ENCODE peak calls at places on chromosomes 5 and 9, in four cellular contexts. A, L, S and K are unnamed samples.
A peak's percentile ranks its signal among the peaks of the same experiment; 100 is the strongest.

GRCh38 chr5:82416506-82416905 is 138.4 kb upstream of the RPS23 start:
- DNase-seq in S (no peak), L (no peak), A (no peak), K (no peak)

GRCh38 chr9:74122229-74122628 is 374.9 kb upstream of the RORB start:
- DNase-seq in L (no peak), A (no peak), S (no peak), K (no peak)

GRCh38 chr5:132064140-132064539 is 3.7 kb downstream of the IL3 start:
- DNase-seq in A (no peak), S (no peak), L (no peak), K (no peak)

GRCh38 chr5:175796536-175797499 is 74.6 kb upstream of the CPLX2 start:
- DNase-seq in A (peak; percentile 75), L (peak; percentile 33), S (peak; percentile 66), K (peak; percentile 17)

GRCh38 chr5:10757043-10757442 is 4.0 kb downstream of the DAP start:
- DNase-seq in L (no peak), A (no peak), S (no peak), K (no peak)

GRCh38 chr9:33230756-33231691 is 8.9 kb upstream of the SPINK4 start:
- DNase-seq in S (no peak), L (no peak), A (no peak), K (no peak)

GRCh38 chr5:79878721-79879336 is 112.2 kb downstream of the MTX3 start:
- DNase-seq in L (peak; percentile 31), A (peak; percentile 33), S (peak; percentile 21), K (no peak)

GRCh38 chr9:135016876-135017275 is 70.6 kb upstream of the OLFM1 start:
- DNase-seq in A (no peak), S (no peak), L (no peak), K (no peak)

GRCh38 chr5:372911-373709 is 51.6 kb downstream of the AHRR start:
- DNase-seq in S (no peak), L (no peak), A (no peak), K (no peak)

GRCh38 chr9:9754186-9754585 is 858.6 kb downstream of the PTPRD start:
- DNase-seq in S (no peak), A (no peak), L (no peak), K (no peak)

GRCh38 chr5:93078082-93079038 is 502.7 kb downstream of the NR2F1-AS1 start:
- DNase-seq in S (peak; percentile 33), A (no peak), L (peak; percentile 99), K (peak; percentile 13)

GRCh38 chr5:160278356-160278755 is 34.0 kb downstream of the CCNJL start:
- DNase-seq in A (no peak), L (no peak), S (no peak), K (no peak)

GRCh38 chr5:88262116-88262515 is 6.5 kb downstream of the TMEM161B start:
- DNase-seq in A (no peak), L (no peak), S (no peak), K (no peak)

GRCh38 chr5:84181093-84181492 is 203.6 kb downstream of the EDIL3 start:
- DNase-seq in S (no peak), L (no peak), A (no peak), K (no peak)

GRCh38 chr5:485113-485942 is 38.9 kb downstream of the SLC9A3 start:
- DNase-seq in L (no peak), S (no peak), A (no peak), K (no peak)

GRCh38 chr9:14190240-14190639 is 123.7 kb downstream of the NFIB start:
- DNase-seq in A (no peak), L (no peak), S (no peak), K (no peak)

GRCh38 chr9:2704504-2704903 is 12.8 kb upstream of the KCNV2 start:
- DNase-seq in S (no peak), A (no peak), L (no peak), K (no peak)

GRCh38 chr5:77394064-77394716 is 97.9 kb downstream of the WDR41 start:
- DNase-seq in A (no peak), L (no peak), S (no peak), K (no peak)

GRCh38 chr9:116247791-116248343 is 94.3 kb downstream of the PAPPA start:
- DNase-seq in L (no peak), A (no peak), S (no peak), K (no peak)

GRCh38 chr5:38208782-38209378 is 49.5 kb upstream of the EGFLAM start:
- DNase-seq in A (no peak), L (peak; percentile 47), S (peak; percentile 19), K (no peak)

GRCh38 chr9:137740311-137740710 is 121.5 kb downstream of the EHMT1 start:
- DNase-seq in L (no peak), S (no peak), A (no peak), K (no peak)

GRCh38 chr5:21680661-21681060 is 1172.5 kb downstream of the CDH12 start:
- DNase-seq in L (no peak), A (no peak), S (no peak), K (no peak)

GRCh38 chr9:78261403-78262001 is 25.6 kb downstream of the CEP78 start:
- DNase-seq in S (peak; percentile 45), L (peak; percentile 8), A (no peak), K (no peak)

GRCh38 chr5:39588176-39588575 is 163.4 kb upstream of the DAB2 start:
- DNase-seq in L (no peak), S (no peak), A (no peak), K (no peak)

GRCh38 chr5:16467363-16468219 is 2.0 kb upstream of the ZNF622 start:
- DNase-seq in A (no peak), S (no peak), L (no peak), K (peak; percentile 29)

GRCh38 chr9:133149130-133150015 is 14.3 kb downstream of the GBGT1 start:
- DNase-seq in A (peak; percentile 97), S (peak; percentile 93), L (peak; percentile 89), K (peak; percentile 91)

GRCh38 chr5:116046823-116047222 is 14.6 kb downstream of the ARL14EPL start:
- DNase-seq in A (no peak), S (no peak), L (no peak), K (no peak)

GRCh38 chr5:93572101-93572772 is 8.8 kb downstream of the NR2F1-AS1 start:
- DNase-seq in S (no peak), L (no peak), A (no peak), K (no peak)

GRCh38 chr5:8013951-8014844 is 145.2 kb downstream of the MTRR start:
- DNase-seq in L (no peak), S (no peak), A (no peak), K (no peak)

GRCh38 chr5:51484326-51484725 is 101.1 kb downstream of the ISL1 start:
- DNase-seq in A (no peak), S (no peak), L (no peak), K (no peak)

GRCh38 chr5:73278693-73279092 is 105.7 kb downstream of the TMEM174 start:
- DNase-seq in S (no peak), L (no peak), A (no peak), K (no peak)

GRCh38 chr5:134878403-134878802 is 4.2 kb downstream of the TXNDC15 start:
- DNase-seq in L (no peak), S (no peak), A (no peak), K (no peak)

GRCh38 chr5:138949988-138950387 is 74.9 kb upstream of the LRRTM2 start:
- DNase-seq in A (no peak), L (no peak), S (no peak), K (no peak)

GRCh38 chr9:6302417-6302816 is 25.8 kb upstream of the TPD52L3 start:
- DNase-seq in A (no peak), L (no peak), S (no peak), K (no peak)

GRCh38 chr9:88816141-88816540 is 175.1 kb upstream of the S1PR3 start:
- DNase-seq in A (no peak), L (no peak), S (no peak), K (no peak)

GRCh38 chr5:56481147-56481997 is 248.2 kb upstream of the ANKRD55 start:
- DNase-seq in S (peak; percentile 50), A (no peak), L (no peak), K (peak; percentile 20)
- TF ChIP-seq POLR2A in S (no peak), A (no peak), L (no peak), K (no peak)

DNA sequence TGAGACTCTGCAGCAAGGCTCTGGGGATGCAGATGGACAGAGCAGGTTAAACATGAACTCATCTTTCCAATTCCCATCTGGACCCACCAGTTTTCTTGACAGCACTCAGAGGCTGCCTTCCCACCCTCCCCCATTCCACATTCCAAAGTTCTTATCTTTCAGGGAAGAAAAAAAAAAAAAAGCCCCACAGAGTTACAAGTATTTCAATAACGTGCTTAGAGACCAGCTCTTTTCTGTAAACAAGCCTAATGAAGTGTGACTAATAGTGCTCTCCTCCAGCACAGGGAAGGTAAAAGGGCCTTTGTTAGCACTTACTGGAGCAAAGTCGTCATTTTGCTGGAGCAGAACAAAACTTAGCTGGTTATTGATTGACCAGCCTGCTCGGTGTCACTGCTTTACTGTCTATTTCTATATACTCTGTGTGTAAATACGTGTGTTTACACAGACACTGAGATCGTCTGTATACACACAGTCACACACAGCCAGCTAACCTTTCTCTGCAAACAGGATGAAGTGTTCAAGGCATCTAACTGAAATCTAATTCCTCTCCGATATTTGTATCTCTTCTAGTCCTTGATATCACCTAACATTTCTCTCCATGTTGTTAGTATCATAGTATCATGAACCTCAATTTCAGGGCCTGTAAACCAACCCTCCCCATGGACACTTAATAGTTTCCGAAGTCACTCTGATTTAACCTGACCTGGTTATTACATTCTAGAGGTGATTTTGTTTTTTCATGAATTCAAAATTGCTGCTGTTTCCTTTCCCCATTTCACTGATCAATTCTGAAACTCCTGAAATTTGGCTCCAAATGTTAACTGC is 84.9 kb downstream of the ZNF608 start:
- DNase-seq in L (peak; percentile 81), A (no peak), S (peak; percentile 69), K (no peak)
- TF ChIP-seq POLR2A in L (no peak), A (no peak), S (no peak), K (no peak)

GRCh38 chr9:92293075-92293354 is 482 bp downstream of the IARS1 start:
- DNase-seq in S (no peak), A (no peak), L (no peak), K (no peak)

GRCh38 chr9:92294297-92294676 is 790 bp upstream of the IARS1 start:
- DNase-seq in S (no peak), A (no peak), L (no peak), K (peak; percentile 13)

GRCh38 chr9:92292338-92293074 is 991 bp downstream of the IARS1 start:
- DNase-seq in L (no peak), S (peak; percentile 7), A (no peak), K (no peak)

GRCh38 chr9:92295240-92295790 is 1.8 kb upstream of the IARS1 start:
- DNase-seq in L (no peak), S (no peak), A (no peak), K (no peak)

GRCh38 chr9:92293452-92294296 is at the start of gene IARS1:
- DNase-seq in A (peak; percentile 81), L (peak; percentile 95), S (peak; percentile 96), K (peak; percentile 97)
- TF ChIP-seq POLR2A in A (peak; percentile 96), L (peak; percentile 93), S (peak; percentile 86), K (peak; percentile 72)

DNA sequence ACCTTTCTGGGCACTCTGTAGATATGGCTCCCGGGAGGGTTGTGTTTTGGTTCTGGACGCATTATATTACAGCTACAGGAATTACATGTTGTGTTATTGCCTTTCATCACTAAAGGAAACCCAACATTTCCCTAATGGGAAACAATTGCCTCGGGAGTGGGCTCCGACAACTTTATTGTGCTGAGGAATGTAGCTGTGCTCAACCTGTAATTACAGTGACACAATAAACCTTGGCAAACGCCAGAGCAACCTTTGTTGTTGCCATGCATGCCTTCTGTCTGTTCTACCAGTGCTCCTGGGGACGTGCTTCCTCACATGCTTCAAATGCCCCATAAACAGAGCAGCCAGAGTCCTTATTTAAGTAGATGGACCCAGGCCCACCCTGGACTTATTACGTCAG is 182.4 kb downstream of the DIRAS2 start:
- DNase-seq in L (no peak), A (no peak), S (no peak), K (no peak)
- TF ChIP-seq POLR2A in L (no peak), A (no peak), S (no peak), K (no peak)